ENCODE peak calls at places on chromosomes 6 and 20, in ten cellular contexts. D is foreskin fibroblast, N is heart right ventricle, U is GM23338, Z is endothelial cell, G is osteocyte, O is fibroblast of pulmonary artery, I is choroid plexus epithelial cell, J is fibroblast of lung, T is left lung. A is an unnamed sample.

GRCh38 chr6:157982580-157983438 is 1.1 kb downstream of the SYNJ2 start:
- DNase-seq in N (no peak), D (no peak), Z (no peak), T (no peak), J (peak), G (no peak), I (peak), U (peak), O (peak), A (peak)

GRCh38 chr20:49543071-49543857 is 24.7 kb downstream of the PTGIS start:
- DNase-seq in T (no peak), O (no peak), N (no peak), U (no peak), J (no peak), Z (no peak), I (no peak), G (no peak), D (no peak), A (no peak)

GRCh38 chr6:112231609-112232060 is 22.7 kb downstream of the LAMA4 start:
- DNase-seq in J (peak), O (peak), U (no peak), T (no peak), Z (no peak), G (no peak), I (peak), D (peak), N (no peak), A (peak)

GRCh38 chr6:2433686-2434085 is 188.3 kb upstream of the GMDS start:
- DNase-seq in I (no peak), T (no peak), U (no peak), O (no peak), D (no peak), N (no peak), G (no peak), Z (no peak), J (no peak), A (no peak)

GRCh38 chr6:148972481-148972880 is 225.7 kb downstream of the UST start:
- DNase-seq in N (no peak), T (peak), U (peak), O (no peak), G (no peak), D (no peak), Z (peak), J (no peak), I (peak), A (no peak)

GRCh38 chr20:62704341-62704948 is 4.2 kb upstream of the NTSR1 start:
- DNase-seq in I (peak), G (peak), O (peak), D (peak), T (peak), J (peak), U (no peak), N (peak), Z (no peak), A (peak)

GRCh38 chr6:134047673-134048072 is 4.8 kb downstream of the SLC2A12 start:
- DNase-seq in N (peak), J (no peak), Z (no peak), D (no peak), O (no peak), U (no peak), G (no peak), I (no peak), T (no peak), A (no peak)

GRCh38 chr6:5030596-5031136 is 26.8 kb upstream of the RPP40 start:
- DNase-seq in D (peak), J (peak), O (peak), Z (peak), U (peak), T (peak), I (peak), N (peak), G (peak), A (peak)

GRCh38 chr20:20603339-20603990 is 109.0 kb downstream of the RALGAPA2 start:
- DNase-seq in I (no peak), U (no peak), T (peak), N (no peak), G (no peak), D (no peak), J (no peak), Z (no peak), O (no peak), A (no peak)

GRCh38 chr6:151255811-151256210 is 16.0 kb downstream of the AKAP12 start:
- DNase-seq in T (no peak), J (no peak), N (no peak), U (no peak), I (no peak), Z (no peak), O (no peak), D (no peak), G (no peak), A (no peak)

GRCh38 chr6:165729307-165729936 is 66.4 kb upstream of the PDE10A start:
- DNase-seq in J (peak), G (no peak), Z (peak), O (peak), D (no peak), I (peak), T (no peak), N (no peak), U (peak), A (peak)

GRCh38 chr6:6674872-6675271 is 86.4 kb downstream of the LY86 start:
- DNase-seq in N (no peak), D (no peak), O (no peak), T (no peak), I (no peak), J (no peak), U (peak), Z (peak), G (no peak), A (no peak)
- TF ChIP-seq CTCF in N (no peak), D (peak), O (peak), T (no peak), I (peak), J (no peak), U (peak), Z (peak), G (peak), A (peak)

GRCh38 chr6:41937472-41937871 is 4.1 kb downstream of the CCND3 start:
- DNase-seq in J (no peak), D (no peak), G (no peak), N (no peak), I (no peak), O (no peak), T (no peak), Z (no peak), U (no peak), A (peak)

GRCh38 chr6:41936073-41936837 is 5.4 kb downstream of the CCND3 start:
- DNase-seq in Z (peak), T (peak), O (peak), I (peak), D (peak), G (peak), J (peak), U (peak), N (peak), A (peak)

GRCh38 chr6:41934278-41935189 is 7.1 kb downstream of the CCND3 start:
- DNase-seq in N (no peak), O (no peak), G (no peak), D (no peak), Z (no peak), U (no peak), I (no peak), T (no peak), J (no peak), A (no peak)

GRCh38 chr6:41935685-41936072 is 5.9 kb downstream of the CCND3 start:
- DNase-seq in O (no peak), N (no peak), U (peak), D (no peak), J (no peak), G (no peak), T (no peak), Z (no peak), I (no peak), A (no peak)

DNA sequence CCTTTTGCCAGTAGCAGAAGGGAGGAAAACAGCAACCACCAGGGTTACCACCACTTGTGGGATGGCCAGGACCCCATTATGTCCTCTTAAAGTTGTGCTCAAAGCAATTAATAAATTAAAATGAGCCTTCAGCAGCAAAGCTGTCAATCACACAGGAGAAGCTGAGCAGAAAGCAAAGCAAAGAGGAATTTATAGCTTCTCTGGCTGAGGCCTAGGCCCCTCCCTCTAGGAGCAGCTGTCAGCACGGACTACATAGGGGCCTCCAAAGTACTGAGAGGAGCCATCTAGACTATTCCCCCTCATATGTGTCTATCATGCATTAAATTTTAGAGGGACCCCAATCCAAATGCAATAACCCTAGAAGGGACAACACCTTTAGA is 6.4 kb downstream of the CCND3 start:
- DNase-seq in O (no peak), N (no peak), D (no peak), Z (no peak), U (no peak), I (no peak), J (no peak), T (no peak), G (no peak), A (no peak)
- TF ChIP-seq CTCF in O (no peak), N (no peak), D (no peak), Z (no peak), U (no peak), I (no peak), J (no peak), T (no peak), G (no peak), A (no peak)

GRCh38 chr20:37564388-37565133 is 36.9 kb upstream of the BLCAP start:
- DNase-seq in U (peak), J (peak), N (peak), I (peak), T (peak), Z (peak), D (no peak), O (peak), G (peak), A (peak)

GRCh38 chr20:37565134-37565811 is 37.6 kb upstream of the BLCAP start:
- DNase-seq in U (no peak), J (no peak), G (peak), T (no peak), Z (no peak), D (no peak), N (no peak), O (no peak), I (no peak), A (no peak)

GRCh38 chr20:37562695-37563480 is 35.2 kb upstream of the BLCAP start:
- DNase-seq in I (no peak), T (no peak), D (no peak), N (no peak), Z (no peak), U (no peak), G (peak), O (no peak), J (no peak), A (no peak)

GRCh38 chr20:37566590-37567330 is 39.1 kb upstream of the BLCAP start:
- DNase-seq in T (no peak), I (no peak), O (no peak), J (no peak), D (no peak), Z (no peak), G (peak), N (no peak), U (no peak), A (no peak)

GRCh38 chr20:37564016-37564387 is 36.3 kb upstream of the BLCAP start:
- DNase-seq in D (no peak), O (no peak), N (no peak), Z (no peak), G (no peak), T (no peak), J (no peak), I (no peak), U (no peak), A (no peak)
- TF ChIP-seq CTCF in D (no peak), O (no peak), N (no peak), Z (no peak), G (no peak), T (no peak), J (no peak), I (no peak), U (no peak), A (no peak)

GRCh38 chr6:85660181-85660611 is 17.5 kb upstream of the SYNCRIP start:
- DNase-seq in O (peak), U (no peak), I (peak), J (peak), N (no peak), D (peak), T (no peak), Z (no peak), G (no peak), A (peak)
- TF ChIP-seq CTCF in O (no peak), U (no peak), I (peak), J (no peak), N (no peak), D (peak), T (no peak), Z (no peak), G (peak), A (peak)

DNA sequence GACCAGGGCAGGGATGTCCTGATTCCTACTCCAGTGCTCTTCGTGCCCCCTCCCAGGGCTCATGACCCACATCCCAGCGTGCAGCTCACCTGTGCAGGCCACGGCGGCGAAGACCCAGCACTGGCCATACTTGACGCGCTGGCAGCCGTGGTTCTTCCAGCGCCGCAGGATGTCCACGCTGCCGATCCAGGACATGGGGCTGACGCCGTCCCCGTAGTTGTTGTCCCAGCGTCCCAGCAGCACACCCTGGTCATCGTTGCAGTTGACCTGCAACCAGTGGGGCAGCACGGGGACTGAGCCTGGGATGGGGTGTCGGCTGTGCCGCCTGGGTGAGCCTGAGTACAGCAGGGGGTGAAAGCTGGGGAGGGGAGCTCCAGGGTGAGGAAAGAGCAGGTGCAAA is 18.4 kb downstream of the TGM2 start:
- DNase-seq in J (no peak), O (no peak), U (no peak), N (no peak), G (no peak), D (no peak), I (no peak), T (no peak), Z (no peak), A (no peak)
- TF ChIP-seq CTCF in J (no peak), O (no peak), U (no peak), N (no peak), G (no peak), D (no peak), I (no peak), T (no peak), Z (no peak), A (no peak)

A was measured in fibroblast of villous mesenchyme.